ENCODE peak calls at places on chromosome 1, in seven cellular contexts. L is EL; H is stimulated activated CD4-positive, alpha-beta T cell treated with anti-CD3 and anti-CD28 coated beads, Interleukin-15, amount 100 ng/mL, for 24 hours; I is MCF 10A; S is substantia nigra; V is pons; Y is GF-D8. J is an unnamed sample.

GRCh38 chr1:33009561-33009960 is 27.1 kb downstream of the AK2 start:
- DNase-seq in S (no peak), I (no peak), H (no peak), V (no peak), L (no peak), Y (no peak), J (no peak)

GRCh38 chr1:6657138-6657537 is 32.5 kb downstream of the THAP3 start:
- DNase-seq in L (no peak), I (no peak), Y (no peak), H (no peak), V (no peak), S (no peak), J (no peak)

GRCh38 chr1:223631367-223631977 is 34.0 kb downstream of the CAPN8 start:
- DNase-seq in H (no peak), I (no peak), V (no peak), S (no peak), L (peak), Y (no peak), J (no peak)

GRCh38 chr1:17579951-17580939 is 40.7 kb downstream of the ARHGEF10L start:
- DNase-seq in H (no peak), I (no peak), L (no peak), S (no peak), Y (no peak), V (no peak), J (peak)

GRCh38 chr1:11967028-11967547 is 13.2 kb upstream of the MFN2 start:
- DNase-seq in I (peak), H (no peak), S (no peak), V (no peak), L (peak), Y (peak), J (peak)

GRCh38 chr1:203751051-203751450 is 13.9 kb upstream of the LAX1 start:
- DNase-seq in V (no peak), H (no peak), Y (no peak), S (no peak), L (peak), I (peak), J (no peak)

GRCh38 chr1:245923215-245923614 is 583.9 kb downstream of the SMYD3 start:
- DNase-seq in L (no peak), S (no peak), V (no peak), Y (no peak), I (no peak), H (no peak), J (no peak)

GRCh38 chr1:162371611-162372010 is 5.0 kb downstream of the SPATA46 start:
- DNase-seq in V (no peak), I (no peak), H (no peak), S (no peak), L (peak), Y (no peak), J (no peak)

GRCh38 chr1:223667484-223668182 is 2.1 kb upstream of the CAPN8 start:
- DNase-seq in L (peak), I (peak), Y (no peak), H (no peak), V (no peak), S (no peak), J (no peak)

GRCh38 chr1:26349886-26350244 is 4.1 kb downstream of the CRYBG2 start:
- DNase-seq in S (no peak), L (no peak), H (no peak), I (no peak), Y (no peak), V (no peak), J (no peak)

GRCh38 chr1:95118019-95118499 is 904 bp downstream of the TLCD4 start:
- DNase-seq in L (no peak), V (peak), Y (no peak), S (no peak), H (peak), I (no peak), J (peak)

GRCh38 chr1:246680696-246681127 is 43.5 kb upstream of the SCCPDH start:
- DNase-seq in H (no peak), L (no peak), Y (no peak), V (no peak), S (no peak), I (no peak), J (no peak)

GRCh38 chr1:119714583-119714982 is 2.8 kb downstream of the PHGDH start:
- DNase-seq in H (no peak), I (no peak), L (no peak), Y (no peak), V (no peak), S (no peak), J (no peak)

GRCh38 chr1:54299037-54299436 is 99.1 kb downstream of the MRPL37 start:
- DNase-seq in Y (no peak), S (no peak), V (no peak), L (no peak), H (no peak), I (no peak), J (no peak)

GRCh38 chr1:50105430-50105829 is 3.3 kb upstream of the ELAVL4 start:
- DNase-seq in L (no peak), S (no peak), H (no peak), Y (no peak), V (no peak), I (no peak), J (no peak)

GRCh38 chr1:162538815-162539431 is 22.6 kb upstream of the UAP1 start:
- DNase-seq in H (no peak), S (no peak), V (no peak), L (peak), Y (no peak), I (peak), J (peak)

GRCh38 chr1:51301844-51302162 is 28.6 kb downstream of the TTC39A start:
- DNase-seq in Y (no peak), H (no peak), S (no peak), L (no peak), V (no peak), I (no peak), J (no peak)

GRCh38 chr1:180026556-180026955 is 71.9 kb downstream of the CEP350 start:
- DNase-seq in S (no peak), Y (no peak), H (no peak), V (no peak), I (peak), L (peak), J (no peak)

GRCh38 chr1:28682840-28683239 is 14.3 kb downstream of the GMEB1 start:
- DNase-seq in H (no peak), I (no peak), L (no peak), V (no peak), S (no peak), Y (no peak), J (no peak)

GRCh38 chr1:21814981-21815583 is 3.0 kb downstream of the LDLRAD2 start:
- DNase-seq in H (no peak), S (no peak), L (no peak), V (no peak), I (no peak), Y (no peak), J (no peak)

J was measured in SW480.